ENCODE peak calls at places on chromosome 22, in nine cellular contexts. C is esophagus squamous epithelium, O is left ventricle myocardium inferior, G is fibroblast of lung, Y is Peyer's patch, R is DND-41, W is psoas muscle, E is right lobe of liver, D is body of pancreas. P is an unnamed sample.
A peak's percentile ranks its signal among the peaks of the same experiment; 100 is the strongest.

GRCh38 chr22:42996646-42997365 is 18.1 kb downstream of the PACSIN2 start:
- DNase-seq in C (no peak), O (no peak), G (peak; percentile 75), Y (no peak), R (no peak), W (no peak), E (no peak), D (peak; percentile 67), P (no peak)

GRCh38 chr22:37242395-37242918 is 1.6 kb downstream of the RAC2 start:
- DNase-seq in C (peak; percentile 78), O (peak; percentile 55), G (peak; percentile 40), Y (peak; percentile 59), R (peak; percentile 93), W (peak; percentile 55), E (no peak), D (peak; percentile 28), P (no peak)

GRCh38 chr22:21070690-21071615 is 25.2 kb downstream of the LRRC74B start:
- DNase-seq in C (no peak), O (no peak), G (no peak), Y (no peak), R (no peak), W (no peak), E (no peak), D (no peak), P (no peak)

GRCh38 chr22:30485362-30485988 is 13.7 kb upstream of the SEC14L3 start:
- DNase-seq in C (no peak), O (peak; percentile 56), G (peak; percentile 18), Y (peak; percentile 77), R (peak; percentile 75), W (peak; percentile 44), E (peak; percentile 81), D (peak; percentile 61), P (peak; percentile 25)

GRCh38 chr22:37193629-37194191 is 5.7 kb upstream of the C1QTNF6 start:
- DNase-seq in C (no peak), O (no peak), G (peak; percentile 22), Y (no peak), R (no peak), W (no peak), E (no peak), D (peak; percentile 13), P (no peak)

GRCh38 chr22:32652609-32653008 is 148.9 kb upstream of the TIMP3 start:
- DNase-seq in C (no peak), O (no peak), G (no peak), Y (no peak), R (no peak), W (no peak), E (no peak), D (no peak), P (no peak)

GRCh38 chr22:36475341-36475740 is 6.1 kb downstream of the TXN2 start:
- DNase-seq in C (no peak), O (no peak), G (no peak), Y (no peak), R (no peak), W (no peak), E (no peak), D (no peak), P (no peak)

GRCh38 chr22:18067548-18068341 is 10.0 kb upstream of the PEX26 start:
- DNase-seq in C (no peak), O (no peak), G (peak; percentile 44), Y (no peak), R (no peak), W (no peak), E (no peak), D (no peak), P (no peak)

GRCh38 chr22:19873960-19874306 is 19.3 kb upstream of the GNB1L start:
- DNase-seq in C (no peak), O (no peak), G (no peak), Y (no peak), R (no peak), W (no peak), E (no peak), D (no peak), P (no peak)

GRCh38 chr22:47006433-47006832 is 244.0 kb downstream of the TBC1D22A start:
- DNase-seq in C (no peak), O (no peak), G (no peak), Y (no peak), R (no peak), W (no peak), E (no peak), D (no peak), P (no peak)

GRCh38 chr22:19718255-19719054 is 4.2 kb downstream of the SEPTIN5 start:
- DNase-seq in C (no peak), O (no peak), G (no peak), Y (no peak), R (no peak), W (no peak), E (no peak), D (no peak), P (no peak)

GRCh38 chr22:36562261-36562835 is 33.4 kb upstream of the EIF3D start:
- DNase-seq in C (no peak), O (no peak), G (peak; percentile 48), Y (no peak), R (no peak), W (peak; percentile 41), E (no peak), D (no peak), P (no peak)

GRCh38 chr22:26367402-26368245 is 61.4 kb upstream of the ASPHD2 start:
- DNase-seq in C (no peak), O (no peak), G (peak; percentile 34), Y (no peak), R (peak; percentile 62), W (no peak), E (no peak), D (peak; percentile 31), P (no peak)

DNA sequence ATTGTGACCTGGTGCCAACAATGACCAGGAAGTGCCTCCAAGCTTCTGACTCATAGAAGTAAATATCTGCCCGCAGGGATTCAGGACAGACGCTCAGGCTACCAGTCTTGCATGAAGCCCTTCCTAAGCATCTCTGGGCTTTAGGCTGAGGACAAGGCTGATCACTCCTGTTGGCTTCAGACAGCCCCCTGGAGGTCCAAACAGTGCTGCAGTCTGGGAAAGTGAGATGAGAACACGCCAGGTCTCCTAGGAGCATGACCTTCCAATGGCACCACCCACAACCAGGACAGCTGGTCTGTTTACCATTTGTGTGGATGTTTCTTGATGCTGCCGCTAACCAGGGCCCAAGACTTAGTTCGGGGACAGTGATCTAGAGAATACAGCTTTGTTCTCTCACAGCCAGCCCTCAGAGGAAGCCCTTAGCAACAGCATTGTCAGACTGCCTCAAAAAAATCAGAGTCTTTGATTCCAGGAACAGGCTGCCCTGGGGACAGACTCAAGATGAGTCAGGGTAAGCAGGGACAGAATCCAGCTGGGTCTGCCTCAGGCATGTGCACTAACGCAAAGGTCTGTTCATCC is 111.2 kb downstream of the ZNF280B start:
- DNase-seq in C (no peak), O (peak; percentile 59), G (peak; percentile 23), Y (no peak), R (peak; percentile 62), W (peak; percentile 33), E (no peak), D (no peak), P (no peak)
- TF ChIP-seq CTCF in C (no peak), O (peak; percentile 38), G (no peak), Y (no peak), R (peak; percentile 45), W (no peak), E (no peak), D (no peak), P (no peak)

GRCh38 chr22:41892721-41893120 is 22.2 kb downstream of the SHISA8 start:
- DNase-seq in C (no peak), O (no peak), G (no peak), Y (no peak), R (no peak), W (no peak), E (no peak), D (no peak), P (no peak)
- H3K27ac ChIP-seq in C (no peak overlapping the region), O (peak overlapping the region; percentile 73), G (no peak overlapping the region), Y (no peak overlapping the region), R (no peak overlapping the region), W (no peak overlapping the region), E (no peak overlapping the region), D (no peak overlapping the region), P (no peak overlapping the region)

DNA sequence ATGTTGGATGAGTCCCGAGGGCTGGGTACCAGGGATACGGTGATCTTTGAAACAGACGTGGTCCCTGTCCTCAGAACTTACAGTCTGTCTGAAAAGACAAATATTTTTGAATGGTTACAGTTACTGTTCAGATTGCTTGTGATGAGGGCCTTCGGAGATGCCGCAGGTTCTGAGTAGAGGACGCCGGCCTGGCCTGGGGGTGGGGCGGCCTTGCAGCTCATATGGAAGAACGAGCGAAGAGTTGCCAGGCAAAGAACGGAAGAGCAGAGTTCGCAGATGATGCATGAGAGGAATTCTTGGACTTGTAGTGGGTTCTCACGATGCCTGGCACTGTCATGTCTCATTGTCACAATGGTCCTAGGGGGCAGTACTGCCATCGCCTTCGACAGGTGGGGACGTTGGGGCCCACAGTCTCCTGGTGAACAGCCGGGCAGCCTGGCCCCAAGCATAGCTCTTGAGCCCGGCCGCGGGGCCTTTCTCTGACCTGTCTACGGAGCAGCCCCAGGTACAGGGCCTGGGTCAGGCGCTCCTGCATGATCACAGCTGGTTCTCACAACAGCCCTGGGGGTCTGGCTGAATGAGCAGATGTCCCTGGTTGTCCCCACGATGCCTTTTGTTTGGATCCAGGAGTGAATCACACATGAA is 60.9 kb upstream of the PARVG start:
- DNase-seq in C (no peak), O (no peak), G (no peak), Y (no peak), R (no peak), W (no peak), E (no peak), D (no peak), P (no peak)
- TF ChIP-seq CTCF in C (no peak), O (no peak), G (no peak), Y (no peak), R (no peak), W (no peak), E (no peak), D (no peak), P (no peak)

DNA sequence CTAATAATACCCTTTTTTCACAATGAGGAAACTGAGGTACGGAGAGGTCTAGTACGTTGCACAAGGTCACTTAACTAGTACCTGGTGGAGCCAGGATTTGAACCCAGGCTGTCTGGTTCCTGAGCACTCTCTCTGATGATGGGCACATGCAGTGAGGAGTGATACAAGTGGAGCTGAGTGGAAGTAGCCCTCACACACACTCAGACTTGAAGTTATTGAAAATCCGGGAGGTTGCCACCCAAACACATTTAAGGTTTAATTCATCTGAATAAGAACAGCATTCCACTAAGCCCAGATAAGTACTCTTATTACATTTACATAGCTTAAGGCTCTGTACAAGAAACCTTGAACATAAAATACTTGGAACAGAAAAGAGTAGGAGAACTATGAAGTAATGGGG is 4.8 kb downstream of the GRAP2 start:
- DNase-seq in C (no peak), O (no peak), G (no peak), Y (no peak), R (no peak), W (no peak), E (no peak), D (no peak), P (no peak)
- H3K27ac ChIP-seq in C (no peak overlapping the region), O (no peak overlapping the region), G (no peak overlapping the region), Y (peak overlapping the region; percentile 20), R (no peak overlapping the region), W (no peak overlapping the region), E (no peak overlapping the region), D (no peak overlapping the region), P (no peak overlapping the region)

DNA sequence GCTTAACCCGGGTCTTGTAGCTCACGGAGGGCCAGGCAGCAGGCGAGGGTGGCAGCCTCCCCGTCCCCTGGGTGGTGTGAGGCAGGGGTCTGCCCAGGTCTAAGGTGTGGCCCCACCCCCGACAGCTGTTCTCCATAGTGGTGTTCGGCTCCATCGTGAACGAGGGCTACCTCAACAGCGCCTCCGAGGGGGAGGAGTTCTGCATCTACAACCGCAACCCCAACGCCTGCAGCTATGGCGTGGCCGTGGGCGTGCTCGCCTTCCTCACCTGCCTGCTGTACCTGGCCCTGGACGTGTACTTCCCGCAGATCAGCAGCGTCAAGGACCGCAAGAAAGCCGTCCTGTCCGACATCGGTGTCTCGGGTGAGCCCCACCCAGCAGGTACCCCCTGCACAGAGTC is 24.4 kb downstream of the SYNGR1 start:
- DNase-seq in C (no peak), O (no peak), G (no peak), Y (no peak), R (no peak), W (no peak), E (no peak), D (no peak), P (no peak)
- TF ChIP-seq CTCF in C (no peak), O (no peak), G (no peak), Y (no peak), R (no peak), W (no peak), E (no peak), D (no peak), P (no peak)